ENCODE peak calls at places on chromosomes 7 and 10, in eight cellular contexts. K, O, A, V, Z, H, Q and F are unnamed samples.

GRCh38 chr10:2230478-2230877 is 493.2 kb upstream of the ADARB2 start:
- DNase-seq in Q (no peak), O (no peak), H (no peak), K (no peak), Z (no peak), A (no peak), V (no peak), F (no peak)

GRCh38 chr10:132939957-132940790 is 2.2 kb downstream of the CFAP46 start:
- DNase-seq in Q (peak), K (peak), Z (peak), V (no peak), H (no peak), A (peak), O (no peak), F (no peak)

GRCh38 chr10:32149257-32149955 is 93.2 kb upstream of the KIF5B start:
- DNase-seq in H (peak), O (peak), A (no peak), K (peak), V (no peak), Q (peak), Z (no peak), F (no peak)

GRCh38 chr10:87585565-87586514 is 73.8 kb upstream of the PAPSS2 start:
- DNase-seq in A (peak), H (peak), Q (peak), V (no peak), Z (no peak), O (no peak), K (peak), F (no peak)

GRCh38 chr7:2517004-2517403 is 2.6 kb upstream of the LFNG start:
- DNase-seq in O (no peak), A (no peak), K (peak), H (no peak), V (no peak), Z (no peak), Q (peak), F (no peak)

GRCh38 chr10:14971867-14972448 is 12.8 kb downstream of the MEIG1 start:
- DNase-seq in Z (peak), A (no peak), Q (no peak), V (no peak), O (no peak), K (no peak), H (no peak), F (no peak)

GRCh38 chr10:22461891-22462290 is 116.6 kb downstream of the SPAG6 start:
- DNase-seq in H (no peak), A (no peak), Z (no peak), K (no peak), Q (no peak), V (no peak), O (no peak), F (no peak)

GRCh38 chr10:90420637-90421318 is 437.1 kb downstream of the HTR7 start:
- DNase-seq in K (no peak), Z (no peak), H (no peak), A (no peak), O (no peak), Q (no peak), V (no peak), F (no peak)

GRCh38 chr7:50832744-50833143 is 50.0 kb upstream of the GRB10 start:
- DNase-seq in V (no peak), K (peak), Q (peak), Z (no peak), H (peak), A (peak), O (no peak), F (no peak)

GRCh38 chr10:100025528-100026070 is 15.9 kb upstream of the DNMBP start:
- DNase-seq in Q (no peak), O (no peak), V (no peak), H (no peak), K (no peak), Z (no peak), A (no peak), F (no peak)

GRCh38 chr7:158238616-158239289 is 348.9 kb downstream of the PTPRN2 start:
- DNase-seq in H (no peak), O (no peak), K (no peak), Q (no peak), Z (no peak), A (no peak), V (no peak), F (no peak)

GRCh38 chr10:97292097-97292861 is at the start of gene ARHGAP19:
- DNase-seq in A (peak), H (peak), Z (peak), O (peak), V (peak), K (peak), Q (peak), F (peak)

GRCh38 chr10:100744136-100744979 is 1.0 kb upstream of the PAX2 start:
- DNase-seq in K (no peak), A (no peak), Q (no peak), H (no peak), V (no peak), O (no peak), Z (no peak), F (no peak)

GRCh38 chr7:96303105-96303685 is 18.7 kb downstream of the SLC25A13 start:
- DNase-seq in Z (no peak), A (peak), K (peak), O (no peak), H (no peak), V (no peak), Q (peak), F (no peak)

GRCh38 chr10:108653466-108653865 is 1269.8 kb downstream of the XPNPEP1 start:
- DNase-seq in K (no peak), V (no peak), O (no peak), H (no peak), Q (no peak), A (no peak), Z (no peak), F (no peak)

GRCh38 chr10:6361869-6362268 is 159.1 kb downstream of the PFKFB3 start:
- DNase-seq in A (no peak), O (no peak), Q (no peak), K (no peak), V (no peak), Z (no peak), H (no peak), F (no peak)

GRCh38 chr7:553637-554111 is 34.0 kb upstream of the PDGFA start:
- DNase-seq in Q (no peak), K (no peak), A (no peak), V (no peak), H (no peak), O (no peak), Z (no peak), F (no peak)

GRCh38 chr10:130802301-130802700 is 509.2 kb downstream of the TCERG1L start:
- DNase-seq in H (no peak), K (no peak), O (no peak), Z (no peak), A (no peak), Q (no peak), V (no peak), F (no peak)

GRCh38 chr7:37920619-37921339 is at the start of gene EPDR1:
- DNase-seq in V (no peak), K (no peak), H (no peak), O (peak), A (peak), Q (peak), Z (peak), F (peak)

GRCh38 chr7:77989981-77990566 is 191.5 kb downstream of the PHTF2 start:
- DNase-seq in O (no peak), V (no peak), H (no peak), A (peak), Q (no peak), K (no peak), Z (peak), F (no peak)

GRCh38 chr10:112045885-112046284 is 137.7 kb downstream of the GPAM start:
- DNase-seq in Q (no peak), Z (no peak), V (no peak), O (no peak), H (no peak), A (no peak), K (no peak), F (no peak)

GRCh38 chr10:43973801-43974200 is 325.1 kb upstream of the ZNF32 start:
- DNase-seq in V (no peak), H (no peak), O (no peak), A (no peak), Q (no peak), Z (no peak), K (no peak), F (no peak)

GRCh38 chr10:127935115-127935561 is 28.2 kb downstream of the PTPRE start:
- DNase-seq in O (no peak), A (no peak), H (no peak), K (no peak), Z (no peak), V (no peak), Q (no peak), F (no peak)

GRCh38 chr10:110502851-110503301 is 5.2 kb downstream of the DUSP5 start:
- DNase-seq in H (no peak), Q (no peak), Z (no peak), A (peak), K (peak), O (peak), V (no peak), F (no peak)

GRCh38 chr10:91200314-91201212 is 19.9 kb upstream of the PCGF5 start:
- DNase-seq in K (no peak), H (no peak), V (no peak), A (no peak), Z (no peak), O (no peak), Q (no peak), F (no peak)

GRCh38 chr10:91088300-91089140 is 131.9 kb upstream of the PCGF5 start:
- DNase-seq in K (peak), H (no peak), Q (peak), Z (no peak), O (no peak), A (no peak), V (no peak), F (no peak)

GRCh38 chr7:35019179-35019729 is 18.0 kb downstream of the DPY19L1 start:
- DNase-seq in O (no peak), K (no peak), V (no peak), A (no peak), Z (no peak), Q (no peak), H (no peak), F (no peak)

GRCh38 chr7:260441-261281 is 29.3 kb upstream of the FOXL3 start:
- DNase-seq in A (no peak), K (no peak), Z (no peak), V (no peak), H (no peak), Q (no peak), O (no peak), F (no peak)

GRCh38 chr7:26369519-26370385 is 78.1 kb downstream of the SNX10 start:
- DNase-seq in V (no peak), Q (peak), A (peak), K (peak), Z (no peak), O (no peak), H (no peak), F (no peak)

GRCh38 chr7:155299539-155300202 is 2.0 kb downstream of the INSIG1 start:
- DNase-seq in O (no peak), K (no peak), V (no peak), Q (no peak), A (peak), Z (no peak), H (no peak), F (no peak)

GRCh38 chr7:4722308-4722707 is 40.2 kb downstream of the FOXK1 start:
- DNase-seq in V (no peak), H (no peak), K (no peak), Z (no peak), A (no peak), O (no peak), Q (no peak), F (no peak)

GRCh38 chr7:93053946-93054943 is 63.5 kb downstream of the SAMD9 start:
- DNase-seq in A (no peak), Z (no peak), K (no peak), H (no peak), V (no peak), Q (no peak), O (no peak), F (no peak)

GRCh38 chr10:109740436-109740835 is 182.9 kb downstream of the XPNPEP1 start:
- DNase-seq in K (no peak), O (no peak), V (no peak), H (no peak), Q (no peak), Z (no peak), A (peak), F (no peak)

GRCh38 chr7:55019329-55019690 is 493 bp downstream of the EGFR start:
- DNase-seq in A (peak), V (no peak), Q (peak), Z (peak), H (no peak), O (peak), K (no peak), F (no peak)

GRCh38 chr7:31696270-31696669 is 9.3 kb downstream of the PPP1R17 start:
- DNase-seq in Q (no peak), A (no peak), K (no peak), H (no peak), V (no peak), Z (no peak), O (no peak), F (no peak)

GRCh38 chr10:78937800-78938694 is 130.7 kb upstream of the ZMIZ1 start:
- DNase-seq in Q (no peak), A (no peak), O (no peak), K (no peak), V (no peak), H (no peak), Z (no peak), F (no peak)
- TF ChIP-seq CTCF in Q (peak), A (peak), O (no peak), K (no peak), V (no peak), H (peak), Z (no peak), F (no peak)

GRCh38 chr7:151315038-151315655 is 26.5 kb upstream of the NUB1 start:
- DNase-seq in K (peak), H (peak), Q (peak), V (no peak), Z (peak), A (peak), O (peak), F (peak)

GRCh38 chr7:151311294-151311864 is 30.2 kb upstream of the NUB1 start:
- DNase-seq in K (no peak), A (no peak), Q (no peak), H (no peak), O (no peak), V (no peak), Z (peak), F (no peak)

GRCh38 chr7:151312831-151313809 is 28.5 kb upstream of the NUB1 start:
- DNase-seq in O (no peak), Q (no peak), Z (no peak), K (no peak), H (no peak), V (no peak), A (no peak), F (no peak)

GRCh38 chr7:151312356-151312755 is 29.3 kb upstream of the NUB1 start:
- DNase-seq in Z (no peak), K (no peak), O (no peak), H (no peak), A (no peak), Q (no peak), V (no peak), F (no peak)

DNA sequence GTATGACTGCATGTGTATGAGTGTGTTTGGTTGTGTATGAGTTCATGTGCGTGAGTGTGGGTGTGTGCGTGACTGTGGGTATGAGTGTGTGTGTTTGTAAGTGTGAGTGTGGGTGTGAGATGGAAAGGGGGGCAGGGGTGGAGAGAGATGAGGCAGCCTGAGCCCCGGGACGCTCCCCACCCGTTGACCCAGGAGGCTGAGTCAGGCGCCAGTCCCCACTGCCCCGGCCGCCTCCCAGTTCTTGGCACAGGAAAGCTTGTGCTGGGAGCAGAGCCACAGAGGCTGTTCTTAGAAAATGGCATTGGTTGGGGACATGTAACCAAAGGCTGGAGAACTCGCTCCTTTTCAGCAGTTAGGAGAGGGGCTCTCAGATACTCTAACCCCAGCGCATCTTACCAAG is 27.8 kb upstream of the NUB1 start:
- DNase-seq in Q (peak), Z (no peak), A (no peak), V (no peak), O (peak), K (peak), H (no peak), F (no peak)
- TF ChIP-seq CTCF in Q (no peak), Z (no peak), A (no peak), V (no peak), O (no peak), K (no peak), H (no peak), F (no peak)

DNA sequence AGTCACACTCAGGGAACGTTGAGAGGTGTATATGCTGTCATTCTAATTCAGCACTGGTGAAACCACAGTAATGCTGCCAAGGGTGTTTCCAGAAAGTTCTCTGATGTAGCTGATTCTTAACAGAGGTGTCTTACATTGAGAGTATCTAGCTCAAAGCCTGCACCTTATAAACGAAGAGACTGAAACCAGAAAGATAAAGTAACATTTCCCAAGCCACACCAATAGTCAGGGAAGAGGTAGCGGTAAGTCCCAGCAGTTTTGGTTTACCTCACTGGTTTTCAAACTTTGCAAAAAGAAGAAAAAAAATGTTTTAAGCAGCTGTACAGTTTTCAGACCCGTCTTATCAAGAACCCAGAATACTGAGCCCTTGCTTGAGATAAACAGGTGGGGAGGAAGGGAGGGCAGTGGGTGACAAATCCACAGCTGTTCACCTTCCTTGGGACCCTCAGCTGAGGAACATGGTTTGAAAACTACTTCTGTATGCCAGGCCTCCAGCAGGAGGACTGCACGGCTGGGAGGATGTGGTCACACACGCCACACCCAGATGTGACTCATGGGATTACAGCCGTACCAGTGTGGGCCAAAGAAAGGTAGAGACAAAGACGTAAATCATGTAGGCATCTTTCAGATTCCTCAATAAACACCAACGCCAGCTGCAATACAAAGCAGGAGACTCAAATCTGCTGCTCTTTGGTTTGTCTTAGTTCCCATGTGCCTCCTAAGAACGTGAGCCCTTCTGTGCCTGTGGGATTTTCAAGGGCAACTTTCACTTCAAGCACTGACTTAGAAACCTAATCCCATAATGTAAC is 64.0 kb upstream of the GSDME start:
- DNase-seq in Q (peak), K (peak), A (peak), Z (no peak), V (peak), H (no peak), O (peak), F (no peak)
- TF ChIP-seq CTCF in Q (peak), K (peak), A (peak), Z (no peak), V (peak), H (no peak), O (no peak), F (no peak)

GRCh38 chr10:78255796-78256638 is 222.4 kb downstream of the RPS24 start:
- DNase-seq in Z (no peak), Q (peak), A (peak), V (no peak), H (peak), O (peak), K (peak), F (no peak)
- TF ChIP-seq CTCF in Z (no peak), Q (no peak), A (no peak), V (no peak), H (no peak), O (no peak), K (no peak), F (no peak)

GRCh38 chr10:1230138-1230537 is 174.0 kb downstream of the WDR37 start:
- DNase-seq in Q (no peak), H (no peak), Z (no peak), O (no peak), V (no peak), K (no peak), A (no peak), F (no peak)
- TF ChIP-seq CTCF in Q (no peak), H (no peak), Z (no peak), O (no peak), V (no peak), K (no peak), A (no peak), F (no peak)